ENCODE peak calls at places on chromosomes 3 and 15, in ten cellular contexts. E is psoas muscle; S is T1000; F is fibroblast of the aortic adventitia; P is hippocampal formation; M is lower lobe of right lung; K is amniotic epithelial cell; W is foreskin keratinocyte; G is T-cell; N is activated CD8-positive, alpha-beta memory T cell treated with anti-CD3 and anti-CD28 coated beads for 48 hours. H is an unnamed sample.

GRCh38 chr3:9223683-9224082 is 25.8 kb downstream of the SRGAP3 start:
- DNase-seq in G (no peak), S (no peak), W (no peak), F (no peak), M (no peak), N (no peak), P (no peak), E (no peak), K (no peak), H (no peak)

GRCh38 chr3:156519758-156520162 is 35.2 kb downstream of the SSR3 start:
- DNase-seq in K (no peak), W (no peak), P (no peak), F (no peak), G (no peak), S (no peak), M (no peak), N (no peak), E (no peak), H (no peak)

GRCh38 chr3:36124118-36124796 is 256.0 kb upstream of the STAC start:
- DNase-seq in E (no peak), M (no peak), K (no peak), W (peak), N (no peak), F (peak), P (no peak), S (peak), G (no peak), H (no peak)

GRCh38 chr3:99902091-99902490 is 84.4 kb downstream of the CMSS1 start:
- DNase-seq in M (no peak), W (peak), S (no peak), F (peak), G (no peak), K (no peak), P (no peak), N (no peak), E (no peak), H (no peak)

GRCh38 chr15:38707802-38708671 is 143.4 kb upstream of the RASGRP1 start:
- DNase-seq in E (no peak), G (no peak), F (peak), S (peak), K (peak), N (no peak), W (no peak), M (no peak), P (no peak), H (no peak)

GRCh38 chr15:37550360-37551024 is 383.9 kb upstream of the TMCO5A start:
- DNase-seq in M (peak), P (no peak), S (no peak), N (no peak), K (no peak), W (no peak), G (no peak), E (peak), F (no peak), H (peak)

GRCh38 chr3:39122811-39123210 is 15.3 kb downstream of the TTC21A start:
- DNase-seq in S (no peak), N (no peak), G (no peak), F (no peak), M (no peak), K (no peak), W (no peak), E (no peak), P (no peak), H (no peak)

GRCh38 chr3:88725440-88725839 is 382.0 kb upstream of the EPHA3 start:
- DNase-seq in E (no peak), M (no peak), W (no peak), G (no peak), S (no peak), K (no peak), P (no peak), N (no peak), F (no peak), H (no peak)

GRCh38 chr3:177340243-177340830 is 143.1 kb upstream of the TBL1XR1 start:
- DNase-seq in W (no peak), G (no peak), P (no peak), M (no peak), S (no peak), E (no peak), K (no peak), F (no peak), N (no peak), H (no peak)

GRCh38 chr3:181793006-181793405 is 81.3 kb downstream of the SOX2 start:
- DNase-seq in M (no peak), P (no peak), N (no peak), W (no peak), F (no peak), G (no peak), K (no peak), S (no peak), E (no peak), H (no peak)

GRCh38 chr3:13598926-13599886 is 50.3 kb downstream of the FBLN2 start:
- DNase-seq in F (peak), W (peak), M (no peak), E (no peak), K (no peak), P (no peak), G (no peak), S (peak), N (no peak), H (peak)

GRCh38 chr3:39208463-39209055 is 16.2 kb upstream of the XIRP1 start:
- DNase-seq in K (peak), F (peak), N (no peak), W (peak), S (no peak), P (peak), G (no peak), M (peak), E (peak), H (no peak)

GRCh38 chr15:80466543-80466942 is 62.4 kb downstream of the ARNT2 start:
- DNase-seq in M (no peak), W (no peak), F (no peak), P (no peak), N (no peak), G (no peak), K (no peak), E (no peak), S (no peak), H (no peak)

GRCh38 chr3:23859012-23859743 is 53.4 kb downstream of the UBE2E1 start:
- DNase-seq in S (peak), N (no peak), W (no peak), E (peak), M (no peak), G (no peak), F (peak), P (no peak), K (peak), H (no peak)

GRCh38 chr3:46010519-46011113 is 15.0 kb upstream of the FYCO1 start:
- DNase-seq in K (no peak), P (no peak), M (no peak), S (no peak), G (no peak), W (no peak), F (no peak), E (no peak), N (no peak), H (no peak)

GRCh38 chr15:83653288-83653638 is 660 bp upstream of the ADAMTSL3 start:
- DNase-seq in K (no peak), N (no peak), E (no peak), F (no peak), M (no peak), P (no peak), W (no peak), G (no peak), S (no peak), H (no peak)

GRCh38 chr3:196138927-196139680 is 57.2 kb upstream of the TFRC start:
- DNase-seq in G (no peak), P (no peak), K (peak), N (no peak), S (no peak), E (no peak), M (peak), W (peak), F (peak), H (no peak)

GRCh38 chr3:119085070-119085439 is 50.4 kb upstream of the IGSF11 start:
- DNase-seq in K (no peak), G (no peak), P (no peak), M (no peak), F (no peak), S (no peak), W (no peak), E (no peak), N (no peak), H (no peak)

GRCh38 chr15:91413142-91413541 is 313.1 kb downstream of the SV2B start:
- DNase-seq in S (no peak), K (no peak), N (no peak), P (no peak), F (peak), M (no peak), E (no peak), G (no peak), W (no peak), H (no peak)

GRCh38 chr3:30894521-30895289 is at the start of gene GADL1:
- DNase-seq in W (no peak), S (no peak), G (no peak), N (no peak), K (peak), M (peak), E (peak), P (no peak), F (no peak), H (peak)

GRCh38 chr15:60423540-60423939 is 25.8 kb upstream of the ANXA2 start:
- DNase-seq in F (peak), W (peak), M (no peak), N (no peak), K (peak), S (peak), P (no peak), E (no peak), G (no peak), H (no peak)

GRCh38 chr3:64046527-64046926 is 23.2 kb upstream of the PSMD6 start:
- DNase-seq in P (no peak), S (no peak), E (no peak), W (no peak), F (no peak), G (no peak), N (no peak), K (no peak), M (no peak), H (no peak)

GRCh38 chr3:59572106-59572505 is 522.3 kb upstream of the CFAP20DC start:
- DNase-seq in S (no peak), W (no peak), K (peak), M (no peak), N (no peak), F (peak), P (no peak), G (no peak), E (no peak), H (no peak)

GRCh38 chr3:152026033-152026556 is 152.7 kb downstream of the SUCNR1 start:
- DNase-seq in N (no peak), P (no peak), E (no peak), K (peak), W (peak), S (no peak), F (peak), M (no peak), G (no peak), H (no peak)

GRCh38 chr3:141878326-141878725 is 1.9 kb downstream of the ATP1B3 start:
- DNase-seq in P (no peak), F (no peak), K (no peak), E (no peak), W (no peak), N (no peak), G (no peak), S (no peak), M (no peak), H (no peak)

GRCh38 chr3:160697628-160698382 is 20.8 kb downstream of the ARL14 start:
- DNase-seq in M (no peak), W (no peak), F (peak), K (peak), N (no peak), E (no peak), P (no peak), S (no peak), G (no peak), H (no peak)

GRCh38 chr3:141913150-141913811 is 36.8 kb downstream of the ATP1B3 start:
- DNase-seq in S (no peak), F (peak), P (no peak), G (peak), E (no peak), K (peak), N (no peak), W (peak), M (no peak), H (no peak)

GRCh38 chr3:13332158-13332557 is 88.0 kb downstream of the NUP210 start:
- DNase-seq in W (peak), E (no peak), M (no peak), S (no peak), G (no peak), K (no peak), F (no peak), N (no peak), P (no peak), H (no peak)

GRCh38 chr3:127035672-127036071 is 52.8 kb downstream of the PLXNA1 start:
- DNase-seq in M (peak), S (peak), E (peak), F (peak), G (no peak), N (no peak), P (no peak), W (peak), K (peak), H (peak)

H was measured in spleen.